ENCODE peak calls at places on chromosomes 12 and 14, in seven cellular contexts. One of them, this sample, is unnamed.

GRCh38 chr14:96626916-96627315 is 124.7 kb downstream of the PAPOLA start:
- DNase-seq in PC-9: no peak
- DNase-seq in GM18507: no peak
- DNase-seq in stimulated activated CD4-positive, alpha-beta T cell treated with anti-CD3 and anti-CD28 coated beads, Interleukin-4, amount 100 ng/mL, for 24 hours: no peak
- DNase-seq in right cardiac atrium: no peak
- DNase-seq in HAP-1: no peak
- DNase-seq in ovary: no peak
- DNase-seq in this sample: no peak

GRCh38 chr12:8913702-8914032 is 642 bp upstream of the PHC1 start:
- DNase-seq in PC-9: no peak
- DNase-seq in GM18507: no peak
- DNase-seq in stimulated activated CD4-positive, alpha-beta T cell treated with anti-CD3 and anti-CD28 coated beads, Interleukin-4, amount 100 ng/mL, for 24 hours: no peak
- DNase-seq in right cardiac atrium: no peak
- DNase-seq in HAP-1: no peak
- DNase-seq in ovary: no peak
- DNase-seq in this sample: no peak

GRCh38 chr12:110335481-110336045 is 54.5 kb downstream of the ATP2A2 start:
- DNase-seq in PC-9: no peak
- DNase-seq in GM18507: no peak
- DNase-seq in stimulated activated CD4-positive, alpha-beta T cell treated with anti-CD3 and anti-CD28 coated beads, Interleukin-4, amount 100 ng/mL, for 24 hours: no peak
- DNase-seq in right cardiac atrium: no peak
- DNase-seq in HAP-1: no peak
- DNase-seq in ovary: no peak
- DNase-seq in this sample: no peak

GRCh38 chr12:44930972-44931600 is 55.0 kb upstream of the NELL2 start:
- DNase-seq in PC-9: no peak
- DNase-seq in GM18507: peak
- DNase-seq in stimulated activated CD4-positive, alpha-beta T cell treated with anti-CD3 and anti-CD28 coated beads, Interleukin-4, amount 100 ng/mL, for 24 hours: no peak
- DNase-seq in right cardiac atrium: no peak
- DNase-seq in HAP-1: no peak
- DNase-seq in ovary: no peak
- DNase-seq in this sample: no peak

GRCh38 chr14:80215756-80216581 is 4.7 kb upstream of the DIO2 start:
- DNase-seq in PC-9: no peak
- DNase-seq in GM18507: no peak
- DNase-seq in stimulated activated CD4-positive, alpha-beta T cell treated with anti-CD3 and anti-CD28 coated beads, Interleukin-4, amount 100 ng/mL, for 24 hours: no peak
- DNase-seq in right cardiac atrium: no peak
- DNase-seq in HAP-1: no peak
- DNase-seq in ovary: no peak
- DNase-seq in this sample: no peak

GRCh38 chr12:82359115-82359478 is 768 bp downstream of the METTL25 start:
- DNase-seq in PC-9: no peak
- DNase-seq in GM18507: no peak
- DNase-seq in stimulated activated CD4-positive, alpha-beta T cell treated with anti-CD3 and anti-CD28 coated beads, Interleukin-4, amount 100 ng/mL, for 24 hours: no peak
- DNase-seq in right cardiac atrium: no peak
- DNase-seq in HAP-1: peak
- DNase-seq in ovary: no peak
- DNase-seq in this sample: no peak

GRCh38 chr12:10584415-10584814 is 29.0 kb downstream of the MAGOHB start:
- DNase-seq in PC-9: no peak
- DNase-seq in GM18507: no peak
- DNase-seq in stimulated activated CD4-positive, alpha-beta T cell treated with anti-CD3 and anti-CD28 coated beads, Interleukin-4, amount 100 ng/mL, for 24 hours: no peak
- DNase-seq in right cardiac atrium: no peak
- DNase-seq in HAP-1: no peak
- DNase-seq in ovary: no peak
- DNase-seq in this sample: no peak

GRCh38 chr12:98401427-98401826 is 114.0 kb upstream of the TMPO start:
- DNase-seq in PC-9: no peak
- DNase-seq in GM18507: no peak
- DNase-seq in stimulated activated CD4-positive, alpha-beta T cell treated with anti-CD3 and anti-CD28 coated beads, Interleukin-4, amount 100 ng/mL, for 24 hours: no peak
- DNase-seq in right cardiac atrium: no peak
- DNase-seq in HAP-1: no peak
- DNase-seq in ovary: no peak
- DNase-seq in this sample: no peak

GRCh38 chr14:54147285-54147684 is 190.7 kb upstream of the BMP4 start:
- DNase-seq in PC-9: peak
- DNase-seq in GM18507: no peak
- DNase-seq in stimulated activated CD4-positive, alpha-beta T cell treated with anti-CD3 and anti-CD28 coated beads, Interleukin-4, amount 100 ng/mL, for 24 hours: no peak
- DNase-seq in right cardiac atrium: no peak
- DNase-seq in HAP-1: no peak
- DNase-seq in ovary: no peak
- DNase-seq in this sample: no peak

GRCh38 chr12:94783862-94784261 is 133.5 kb upstream of the TMCC3 start:
- DNase-seq in PC-9: no peak
- DNase-seq in GM18507: no peak
- DNase-seq in stimulated activated CD4-positive, alpha-beta T cell treated with anti-CD3 and anti-CD28 coated beads, Interleukin-4, amount 100 ng/mL, for 24 hours: no peak
- DNase-seq in right cardiac atrium: no peak
- DNase-seq in HAP-1: no peak
- DNase-seq in ovary: no peak
- DNase-seq in this sample: no peak

This sample was measured in T-cell.